ENCODE peak calls at places on chromosomes 6 and 20, in five cellular contexts. F, P, N, M and D are unnamed samples.

GRCh38 chr20:46130534-46130933 is 12.4 kb downstream of the CD40 start:
- DNase-seq in F (no peak), P (no peak), N (no peak), M (no peak), D (no peak)

GRCh38 chr6:157184202-157185015 is 138.9 kb downstream of the TMEM242 start:
- DNase-seq in F (peak), P (peak), N (peak), M (peak), D (peak)

GRCh38 chr6:148074291-148074690 is 268.3 kb upstream of the SASH1 start:
- DNase-seq in F (no peak), P (no peak), N (no peak), M (no peak), D (no peak)

GRCh38 chr20:2172305-2173175 is 70.9 kb downstream of the STK35 start:
- DNase-seq in F (no peak), P (peak), N (peak), M (peak), D (peak)

GRCh38 chr20:22339091-22339881 is 245.1 kb downstream of the FOXA2 start:
- DNase-seq in F (peak), P (peak), N (peak), M (no peak), D (peak)

GRCh38 chr20:41142914-41143313 is 5.6 kb downstream of the PLCG1 start:
- DNase-seq in F (no peak), P (no peak), N (no peak), M (no peak), D (no peak)

GRCh38 chr20:5933802-5934436 is 16.4 kb downstream of the TRMT6 start:
- DNase-seq in F (no peak), P (no peak), N (peak), M (no peak), D (no peak)

GRCh38 chr20:23612385-23612784 is 6.7 kb upstream of the CST9 start:
- DNase-seq in F (no peak), P (no peak), N (no peak), M (no peak), D (no peak)

GRCh38 chr6:47772993-47773392 is 8.8 kb upstream of the OPN5 start:
- DNase-seq in F (no peak), P (no peak), N (no peak), M (no peak), D (no peak)

GRCh38 chr6:167573461-167574215 is 248.8 kb downstream of the TTLL2 start:
- DNase-seq in F (no peak), P (no peak), N (no peak), M (no peak), D (no peak)

GRCh38 chr6:146364816-146365594 is 178.6 kb upstream of the RAB32 start:
- DNase-seq in F (no peak), P (no peak), N (no peak), M (no peak), D (no peak)

GRCh38 chr6:106490453-106490852 is 129.9 kb downstream of the CRYBG1 start:
- DNase-seq in F (no peak), P (no peak), N (no peak), M (no peak), D (no peak)

GRCh38 chr6:4474810-4475209 is 301.4 kb upstream of the CDYL start:
- DNase-seq in F (no peak), P (no peak), N (no peak), M (no peak), D (no peak)

GRCh38 chr6:108883172-108883571 is 35.0 kb downstream of the ARMC2 start:
- DNase-seq in F (no peak), P (no peak), N (no peak), M (no peak), D (no peak)

GRCh38 chr20:37925265-37926165 is 22.6 kb downstream of the VSTM2L start:
- DNase-seq in F (no peak), P (no peak), N (no peak), M (peak), D (no peak)

GRCh38 chr6:111121789-111122350 is 34.6 kb downstream of the SLC16A10 start:
- DNase-seq in F (no peak), P (no peak), N (no peak), M (no peak), D (no peak)

GRCh38 chr6:34333858-34334257 is 58.6 kb downstream of the NUDT3 start:
- DNase-seq in F (no peak), P (no peak), N (no peak), M (no peak), D (no peak)

GRCh38 chr6:151300267-151300930 is 60.6 kb downstream of the AKAP12 start:
- DNase-seq in F (no peak), P (no peak), N (no peak), M (no peak), D (no peak)

GRCh38 chr6:150231456-150231855 is 88.6 kb downstream of the PPP1R14C start:
- DNase-seq in F (no peak), P (peak), N (no peak), M (no peak), D (no peak)

GRCh38 chr20:31678389-31679356 is 41.0 kb downstream of the COX4I2 start:
- DNase-seq in F (no peak), P (no peak), N (peak), M (no peak), D (peak)

GRCh38 chr20:3248167-3248992 is 9.4 kb upstream of the SLC4A11 start:
- DNase-seq in F (no peak), P (no peak), N (peak), M (peak), D (peak)

GRCh38 chr20:11718474-11719094 is 199.1 kb upstream of the BTBD3 start:
- DNase-seq in F (peak), P (no peak), N (no peak), M (no peak), D (no peak)

GRCh38 chr6:41073968-41074691 is 1.4 kb downstream of the NFYA start:
- DNase-seq in F (no peak), P (peak), N (peak), M (no peak), D (peak)

GRCh38 chr6:150934380-150934779 is 68.9 kb downstream of the MTHFD1L start:
- DNase-seq in F (no peak), P (peak), N (peak), M (no peak), D (peak)

GRCh38 chr6:85006362-85006761 is 242.0 kb upstream of the TBX18 start:
- DNase-seq in F (no peak), P (no peak), N (peak), M (no peak), D (no peak)

GRCh38 chr20:5191829-5192569 is 65.2 kb downstream of the CDS2 start:
- DNase-seq in F (no peak), P (peak), N (peak), M (peak), D (peak)

GRCh38 chr6:106658469-106658868 is 29.1 kb downstream of the QRSL1 start:
- DNase-seq in F (no peak), P (peak), N (peak), M (no peak), D (no peak)

GRCh38 chr6:109297719-109298118 is 84.5 kb downstream of the CD164 start:
- DNase-seq in F (no peak), P (no peak), N (no peak), M (no peak), D (no peak)

GRCh38 chr6:135600086-135600702 is 102.7 kb upstream of the AHI1 start:
- DNase-seq in F (no peak), P (no peak), N (no peak), M (no peak), D (no peak)
- H4K8ac ChIP-seq in F (no peak), P (no peak), N (no peak), M (no peak), D (no peak)

DNA sequence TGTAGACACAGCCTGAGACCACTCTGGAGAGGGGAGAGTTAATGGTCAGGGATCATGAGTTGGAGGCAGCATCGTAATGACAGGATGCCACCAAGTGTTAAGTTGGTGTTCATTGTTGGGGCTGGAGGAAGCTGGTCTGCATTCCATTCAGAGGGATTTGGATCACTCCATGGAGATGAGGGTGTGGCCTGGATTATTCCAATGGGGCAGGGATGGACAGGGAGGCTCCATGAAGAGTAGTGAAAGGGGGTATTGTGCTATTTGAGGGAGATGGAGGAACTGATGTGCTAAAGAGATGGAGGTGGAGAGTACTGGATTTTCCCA is 1.1 kb downstream of the SAPCD1 start:
- DNase-seq in F (no peak), P (peak), N (peak), M (peak), D (no peak)
- H4K8ac ChIP-seq in F (no peak), P (no peak), N (peak), M (no peak), D (no peak)

DNA sequence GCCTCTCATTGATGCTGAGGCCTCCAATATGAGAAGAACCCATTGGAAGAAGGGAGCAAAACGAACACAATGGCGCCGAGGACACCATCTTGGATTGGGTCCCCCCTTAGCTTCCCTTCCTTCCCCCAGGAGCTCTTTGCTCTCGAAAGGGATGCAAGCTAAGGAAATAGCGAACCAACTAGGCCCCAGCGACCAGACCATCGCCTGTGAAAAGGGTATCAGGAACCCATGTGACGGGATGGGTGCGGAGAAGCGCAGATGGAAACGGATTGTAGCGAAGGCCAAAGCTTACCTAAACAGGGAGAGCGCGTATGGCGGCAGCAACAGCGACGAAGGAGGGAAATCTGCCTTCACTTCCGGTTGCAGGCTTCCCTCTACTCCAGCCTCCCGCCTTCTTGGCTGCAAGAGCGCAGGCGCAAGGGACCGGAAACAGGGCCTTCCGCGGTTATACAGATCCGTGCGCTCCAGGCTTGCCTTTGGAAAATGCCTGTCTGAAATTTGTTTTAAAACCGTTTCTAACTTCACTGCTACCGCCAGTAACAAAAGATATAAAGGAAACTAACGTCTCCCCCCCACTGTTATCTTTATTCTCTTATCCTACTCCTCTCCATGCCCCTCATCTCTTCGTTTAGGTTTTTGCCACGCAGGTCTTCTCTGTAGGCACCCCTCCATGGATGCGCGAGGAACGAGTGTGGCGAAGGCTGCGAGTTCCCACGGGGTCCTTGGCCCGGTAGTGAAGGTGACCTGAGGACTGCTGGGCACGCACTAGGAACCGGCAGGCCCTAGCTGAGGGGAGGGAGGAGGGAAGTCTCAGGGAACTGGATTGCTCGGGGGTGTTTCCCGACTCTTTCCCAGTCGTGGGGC is at the start of gene DDX39B:
- DNase-seq in F (peak), P (peak), N (peak), M (peak), D (peak)
- H4K8ac ChIP-seq in F (peak), P (peak), N (peak), M (peak), D (peak)

DNA sequence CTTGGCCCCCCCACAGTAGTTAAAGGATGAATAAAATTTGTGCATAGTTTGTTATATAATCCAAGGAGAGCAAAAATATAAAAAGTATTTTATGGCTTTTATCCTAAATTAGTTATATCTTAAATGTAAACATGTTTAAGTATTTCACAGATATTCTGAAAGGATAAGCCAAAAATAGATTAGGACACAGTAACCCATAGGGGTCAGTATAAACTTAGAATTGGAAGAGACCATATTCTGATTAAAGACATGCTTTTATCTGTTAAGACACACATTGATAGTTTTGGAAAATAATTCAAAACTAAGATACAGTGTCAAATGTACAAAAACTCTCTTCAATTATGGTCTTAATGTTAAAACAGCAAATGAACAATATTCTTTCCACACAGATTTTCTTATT is 4.5 kb upstream of the SERINC1 start:
- DNase-seq in F (no peak), P (peak), N (peak), M (no peak), D (no peak)
- H4K8ac ChIP-seq in F (no peak), P (no peak), N (no peak), M (no peak), D (no peak)

GRCh38 chr6:139588734-139589418 is 214.4 kb upstream of the CITED2 start:
- DNase-seq in F (no peak), P (peak), N (peak), M (no peak), D (no peak)

GRCh38 chr6:139588076-139588639 is 213.7 kb upstream of the CITED2 start:
- DNase-seq in F (no peak), P (peak), N (peak), M (no peak), D (no peak)

GRCh38 chr6:139591075-139591474 is 216.6 kb upstream of the CITED2 start:
- DNase-seq in F (no peak), P (peak), N (peak), M (no peak), D (no peak)

GRCh38 chr6:139592011-139592410 is 217.6 kb upstream of the CITED2 start:
- DNase-seq in F (no peak), P (no peak), N (peak), M (no peak), D (no peak)

GRCh38 chr6:139590206-139590605 is 215.8 kb upstream of the CITED2 start:
- DNase-seq in F (no peak), P (no peak), N (no peak), M (no peak), D (no peak)
- H4K8ac ChIP-seq in F (no peak), P (no peak), N (no peak), M (no peak), D (no peak)

DNA sequence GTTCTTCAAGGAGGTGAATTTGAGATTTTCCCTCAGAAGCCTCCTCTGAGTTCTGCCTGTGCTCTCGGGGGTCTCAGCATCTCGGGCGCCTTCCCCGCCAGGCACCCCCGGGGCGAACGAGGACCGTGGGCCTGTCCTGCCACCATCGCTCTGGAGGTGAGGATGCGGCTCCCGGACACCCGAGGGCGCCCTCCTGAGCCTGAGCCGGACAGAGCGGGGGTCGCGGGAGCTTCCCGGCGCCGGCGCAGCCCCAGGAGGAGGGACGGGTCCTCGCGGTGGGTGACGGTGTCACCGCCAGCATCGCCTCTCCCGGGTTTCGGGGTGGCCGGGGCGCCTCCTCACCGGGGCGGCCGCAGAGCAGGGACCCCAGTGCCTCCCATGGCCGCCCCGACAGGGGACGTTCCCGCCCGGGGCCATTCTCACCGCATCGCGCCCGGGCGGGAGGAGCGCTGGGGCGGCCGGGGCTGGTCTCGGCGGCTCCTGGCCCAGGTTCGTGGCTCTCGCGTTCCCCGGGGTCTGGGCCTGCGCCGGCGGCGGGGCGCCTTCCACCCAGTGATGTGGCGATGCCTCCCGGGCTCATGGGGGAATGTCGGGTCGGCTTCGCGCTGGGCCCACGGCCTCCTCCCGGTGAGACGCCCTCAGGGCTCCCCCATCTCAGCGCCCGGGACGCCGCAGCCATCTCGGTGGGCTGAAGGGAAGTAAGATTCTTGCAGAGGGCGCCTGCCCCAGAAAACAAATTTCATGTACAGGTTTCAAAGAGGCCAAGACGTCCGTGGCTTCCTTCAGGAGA is 210.5 kb downstream of the ERMARD start:
- DNase-seq in F (no peak), P (no peak), N (no peak), M (peak), D (no peak)
- H4K8ac ChIP-seq in F (peak), P (no peak), N (no peak), M (no peak), D (peak)

GRCh38 chr6:2765166-2765895 is at the start of gene WRNIP1:
- DNase-seq in F (peak), P (peak), N (peak), M (peak), D (peak)
- H4K8ac ChIP-seq in F (peak), P (peak), N (peak), M (no peak), D (peak)

GRCh38 chr6:20702366-20702765 is 168.1 kb downstream of the CDKAL1 start:
- DNase-seq in F (no peak), P (no peak), N (no peak), M (no peak), D (no peak)

GRCh38 chr6:20699402-20699801 is 165.1 kb downstream of the CDKAL1 start:
- DNase-seq in F (no peak), P (no peak), N (no peak), M (no peak), D (no peak)

GRCh38 chr6:20696676-20697075 is 162.4 kb downstream of the CDKAL1 start:
- DNase-seq in F (no peak), P (peak), N (peak), M (no peak), D (peak)

GRCh38 chr6:20700375-20700774 is 166.1 kb downstream of the CDKAL1 start:
- DNase-seq in F (no peak), P (no peak), N (no peak), M (no peak), D (no peak)

DNA sequence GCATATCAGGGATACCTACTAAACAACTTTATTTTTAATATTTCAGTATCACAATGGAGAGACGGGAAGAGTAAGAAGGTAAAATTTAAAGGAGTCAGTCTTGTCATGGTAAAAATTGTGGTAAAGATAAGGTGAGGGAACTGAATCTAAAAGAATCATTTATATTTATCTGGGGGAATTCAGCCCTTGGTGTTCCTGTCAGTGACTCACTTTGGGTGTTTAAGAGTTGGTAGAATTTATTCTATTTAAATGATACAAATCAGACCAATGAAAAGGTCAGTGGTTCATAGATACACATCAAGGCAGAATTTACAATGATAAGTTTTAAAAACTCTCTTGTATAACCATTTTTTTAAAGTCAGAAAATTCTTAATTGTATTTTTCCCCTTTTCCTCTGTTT is 164.4 kb downstream of the CDKAL1 start:
- DNase-seq in F (no peak), P (no peak), N (no peak), M (no peak), D (no peak)
- H4K8ac ChIP-seq in F (no peak), P (no peak), N (no peak), M (no peak), D (no peak)

DNA sequence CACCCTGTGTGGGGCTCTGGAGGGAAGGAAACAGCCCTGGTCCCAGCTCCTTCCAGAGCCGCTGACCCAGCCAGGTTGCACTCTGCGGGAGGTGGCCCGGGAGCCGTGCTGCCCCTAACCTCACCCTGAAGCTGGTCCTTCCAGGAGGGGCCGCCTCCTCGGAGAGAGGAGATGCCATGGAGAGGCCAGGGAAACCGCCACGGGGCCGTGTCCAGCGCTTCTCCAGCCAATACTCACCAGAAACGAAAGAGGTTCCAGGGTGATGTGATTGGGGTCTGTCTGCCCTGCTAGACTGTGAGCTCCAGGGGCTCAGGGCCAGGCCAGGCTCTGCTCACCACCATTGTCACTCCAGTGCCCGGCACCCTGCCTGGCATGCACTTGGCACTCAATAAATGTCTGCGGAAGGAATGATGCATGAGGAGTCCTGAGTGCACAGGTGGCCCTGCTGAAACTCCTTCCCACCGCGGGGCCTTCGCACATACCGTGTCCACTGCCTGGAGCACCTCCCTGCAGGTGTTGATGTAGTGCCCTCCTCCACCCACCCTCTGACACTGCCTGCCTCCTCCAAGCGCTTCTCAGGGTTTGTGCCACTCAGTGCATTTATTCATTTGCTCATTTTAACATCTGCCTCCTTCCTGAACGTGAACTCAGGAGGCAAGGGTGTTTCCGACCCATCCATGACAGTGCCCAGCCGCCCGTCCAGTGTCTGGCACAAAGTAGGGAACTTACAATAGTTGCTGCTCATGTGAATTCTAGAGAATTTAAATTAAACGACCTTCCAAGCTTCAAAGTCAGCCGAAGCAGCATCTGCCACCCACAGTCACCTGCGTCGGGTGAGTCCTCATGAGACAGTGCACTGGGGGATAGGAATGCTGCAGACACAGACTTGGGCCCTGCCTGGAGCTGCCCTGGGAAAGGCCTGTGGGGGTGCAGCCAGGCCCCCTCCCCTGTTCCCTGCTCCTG is 30.3 kb downstream of the RBM38 start:
- DNase-seq in F (no peak), P (no peak), N (no peak), M (no peak), D (no peak)
- H4K8ac ChIP-seq in F (no peak), P (no peak), N (no peak), M (no peak), D (no peak)